ENCODE peak calls at places on chromosomes 1 and 21, in five cellular contexts. P is Panc1, I is HCT116, Q is K562, X is GM23338. R is an unnamed sample.
A peak's percentile ranks its signal among the peaks of the same experiment; 100 is the strongest.

GRCh38 chr1:150791587-150791986 is 16.5 kb downstream of the CTSK start:
- DNase-seq in P (no peak), I (no peak), Q (no peak), X (no peak), R (no peak)

GRCh38 chr1:8097077-8097799 is 71.1 kb upstream of the ERRFI1 start:
- DNase-seq in P (peak; percentile 97), I (peak; percentile 98), Q (no peak), X (no peak), R (no peak)

GRCh38 chr1:22745675-22746585 is 35.3 kb downstream of the EPHB2 start:
- DNase-seq in P (peak; percentile 84), I (no peak), Q (no peak), X (no peak), R (peak; percentile 80)

GRCh38 chr21:21034046-21034445 is 35.8 kb downstream of the NCAM2 start:
- DNase-seq in P (no peak), I (no peak), Q (no peak), X (no peak), R (peak; percentile 37)

GRCh38 chr1:87450615-87451209 is 122.0 kb downstream of the LMO4 start:
- DNase-seq in P (no peak), I (no peak), Q (peak; percentile 8), X (peak; percentile 33), R (no peak)

GRCh38 chr1:96464991-96465875 is 256.4 kb upstream of the PTBP2 start:
- DNase-seq in P (no peak), I (no peak), Q (no peak), X (no peak), R (peak; percentile 82)

GRCh38 chr1:43446881-43447835 is 6.6 kb downstream of the HYI start:
- DNase-seq in P (no peak), I (no peak), Q (no peak), X (no peak), R (no peak)

GRCh38 chr1:6811587-6811986 is 26.3 kb downstream of the CAMTA1 start:
- DNase-seq in P (no peak), I (no peak), Q (no peak), X (no peak), R (no peak)

GRCh38 chr1:235206533-235207201 is 45.6 kb upstream of the RBM34 start:
- DNase-seq in P (no peak), I (no peak), Q (peak; percentile 17), X (no peak), R (no peak)

GRCh38 chr1:181134543-181135461 is 46.3 kb downstream of the IER5 start:
- DNase-seq in P (no peak), I (no peak), Q (no peak), X (no peak), R (peak; percentile 39)

GRCh38 chr1:63968663-63969460 is 195.0 kb downstream of the ROR1 start:
- DNase-seq in P (no peak), I (no peak), Q (no peak), X (no peak), R (no peak)

GRCh38 chr1:966603-967295 is 467 bp downstream of the PLEKHN1 start:
- DNase-seq in P (no peak), I (no peak), Q (peak; percentile 90), X (peak; percentile 77), R (no peak)

GRCh38 chr1:49323925-49324540 is 547.3 kb upstream of the BEND5 start:
- DNase-seq in P (no peak), I (no peak), Q (no peak), X (no peak), R (no peak)

GRCh38 chr1:172381981-172382380 is 38.5 kb upstream of the C1orf105 start:
- DNase-seq in P (no peak), I (no peak), Q (no peak), X (no peak), R (no peak)

GRCh38 chr1:220385158-220385557 is 112.9 kb upstream of the RAB3GAP2 start:
- DNase-seq in P (no peak), I (no peak), Q (no peak), X (no peak), R (no peak)

GRCh38 chr1:222167111-222167510 is 380.8 kb downstream of the HHIPL2 start:
- DNase-seq in P (peak; percentile 24), I (peak; percentile 35), Q (peak; percentile 58), X (peak; percentile 65), R (no peak)

GRCh38 chr1:200124309-200124708 is 96.8 kb downstream of the NR5A2 start:
- DNase-seq in P (no peak), I (no peak), Q (no peak), X (no peak), R (no peak)

GRCh38 chr21:44984792-44985440 is 45.1 kb downstream of the SLX9 start:
- DNase-seq in P (no peak), I (no peak), Q (no peak), X (peak; percentile 47), R (no peak)

DNA sequence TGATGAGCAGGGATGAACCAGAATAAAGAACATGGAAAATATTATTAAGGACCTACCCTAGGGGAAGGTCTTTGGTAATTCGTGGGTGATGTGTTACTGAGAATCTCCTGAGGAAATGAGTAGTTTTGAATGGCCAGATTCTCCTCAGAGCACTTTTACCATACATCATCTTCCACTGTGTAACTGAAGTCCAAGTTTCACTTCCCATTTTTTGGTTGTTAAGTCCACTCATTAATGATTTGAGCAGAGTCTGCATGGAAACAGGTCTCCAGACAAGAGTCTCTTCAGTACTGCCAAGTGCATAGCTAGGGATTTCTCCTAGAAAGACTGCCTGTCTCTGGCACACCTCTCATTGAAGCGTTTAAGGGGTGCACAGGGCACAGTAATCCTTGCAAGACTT is 48.7 kb upstream of the PCP4 start:
- DNase-seq in P (no peak), I (no peak), Q (no peak), X (no peak), R (no peak)
- TF ChIP-seq POLR2AphosphoS5 in P (no peak), I (no peak), Q (no peak), X (no peak), R (no peak)

GRCh38 chr1:183569141-183569540 is 21.1 kb downstream of the NCF2 start:
- DNase-seq in P (no peak), I (no peak), Q (no peak), X (no peak), R (no peak)

GRCh38 chr1:183570451-183570850 is 19.8 kb downstream of the NCF2 start:
- DNase-seq in P (no peak), I (no peak), Q (no peak), X (no peak), R (no peak)

GRCh38 chr1:183572721-183573120 is 17.5 kb downstream of the NCF2 start:
- DNase-seq in P (no peak), I (no peak), Q (no peak), X (no peak), R (no peak)

GRCh38 chr1:183569801-183570200 is 20.5 kb downstream of the NCF2 start:
- DNase-seq in P (no peak), I (no peak), Q (no peak), X (no peak), R (no peak)

DNA sequence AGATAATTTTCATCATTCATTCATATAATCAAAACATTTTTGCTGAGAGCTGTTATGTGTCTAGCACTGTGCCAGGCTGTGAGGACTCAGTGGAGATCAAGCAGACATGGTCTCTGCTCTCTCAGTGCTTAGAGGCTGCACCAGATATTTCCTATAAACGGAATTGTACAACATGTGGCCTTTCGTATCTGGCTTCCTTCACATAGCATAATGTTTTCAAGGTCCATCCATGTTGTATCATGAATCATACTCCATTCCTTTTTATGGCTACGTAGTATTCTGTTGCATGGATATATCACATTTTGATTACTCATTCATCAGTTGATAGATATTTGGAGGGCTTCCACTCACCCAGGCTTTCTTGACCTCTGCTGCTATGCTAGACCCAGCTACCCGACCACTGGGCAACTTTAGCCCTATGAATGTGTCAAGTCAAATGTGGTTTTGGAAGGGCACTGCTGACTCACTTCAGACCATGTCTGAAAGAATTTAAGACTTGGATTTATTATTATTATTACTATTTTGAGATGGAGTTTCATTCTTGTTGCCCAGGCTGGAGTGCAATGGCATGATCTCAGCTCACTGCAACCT is 18.5 kb downstream of the NCF2 start:
- DNase-seq in P (no peak), I (no peak), Q (no peak), X (no peak), R (no peak)
- TF ChIP-seq REST in P (no peak), I (no peak), Q (no peak), X (no peak), R (no peak)

GRCh38 chr1:15153842-15154479 is 414 bp downstream of the TMEM51 start:
- DNase-seq in P (no peak), I (no peak), Q (peak; percentile 81), X (peak; percentile 81), R (no peak)
- H3K4me3 ChIP-seq in P (peak overlapping the region; percentile 87), I (peak overlapping the region; percentile 67), Q (peak overlapping the region; percentile 23), X (peak overlapping the region; percentile 87), R (no peak overlapping the region)

DNA sequence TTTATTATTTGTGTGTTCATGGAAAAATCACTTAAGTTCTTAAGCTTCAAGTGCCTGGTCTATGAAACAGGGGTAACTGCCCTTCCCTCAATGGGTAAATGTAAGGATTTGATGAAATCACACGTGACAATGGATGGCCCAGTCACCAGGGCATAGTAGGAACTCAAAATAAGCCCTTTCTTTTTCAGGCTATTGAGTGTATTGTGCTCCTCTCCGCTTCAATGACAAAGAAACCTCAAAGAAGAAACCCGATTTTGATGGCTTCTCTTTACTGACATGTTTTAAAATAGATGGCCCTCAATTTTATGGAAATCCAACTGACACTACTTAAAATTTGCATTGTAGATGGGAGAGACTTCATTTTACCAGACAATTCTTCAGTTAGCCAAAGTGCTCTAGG is 543.5 kb downstream of the OMA1 start:
- DNase-seq in P (no peak), I (no peak), Q (no peak), X (peak; percentile 67), R (no peak)
- TF ChIP-seq POLR2AphosphoS5 in P (no peak), I (no peak), Q (no peak), X (no peak), R (no peak)

GRCh38 chr1:187977298-187977697 is 1148.5 kb downstream of the PLA2G4A start:
- DNase-seq in P (no peak), I (no peak), Q (no peak), X (no peak), R (no peak)
- TF ChIP-seq REST in P (no peak), I (no peak), Q (no peak), X (no peak), R (no peak)

DNA sequence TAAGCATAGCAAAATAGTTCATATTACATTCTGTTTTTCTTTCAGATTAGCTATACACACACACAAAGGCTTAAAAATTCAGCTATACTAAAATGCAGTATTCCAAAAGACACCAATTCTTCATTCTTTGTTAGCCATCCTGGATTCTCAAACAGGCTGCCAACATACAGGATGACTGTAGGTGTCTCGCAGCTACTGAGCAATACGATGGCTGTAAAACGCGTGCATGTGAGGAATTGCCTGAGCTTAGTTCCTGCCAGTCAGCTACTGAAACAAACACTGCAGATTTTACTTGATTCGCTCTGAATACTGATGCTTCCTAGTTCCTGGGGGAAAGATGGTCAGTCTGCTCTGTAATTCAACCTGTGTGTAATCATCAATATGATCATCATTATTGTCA is 24.7 kb upstream of the HMGN1 start:
- DNase-seq in P (no peak), I (no peak), Q (peak; percentile 29), X (peak; percentile 71), R (no peak)
- H3K4me3 ChIP-seq in P (peak overlapping the region; percentile 6), I (no peak overlapping the region), Q (no peak overlapping the region), X (no peak overlapping the region), R (no peak overlapping the region)

GRCh38 chr1:202263628-202264027 is 70.0 kb downstream of the LGR6 start:
- DNase-seq in P (no peak), I (no peak), Q (no peak), X (no peak), R (no peak)
- TF ChIP-seq POLR2AphosphoS5 in P (no peak), I (no peak), Q (no peak), X (no peak), R (no peak)

R was measured in HL-60.